ENCODE peak calls at places on chromosomes 1 and 21, in four cellular contexts. One of them, this sample, is unnamed.
A peak's percentile ranks its signal among the peaks of the same experiment; 100 is the strongest.

GRCh38 chr1:90400121-90400520 is 317.0 kb downstream of the BARHL2 start:
- DNase-seq in neuronal stem cell: no peak
- DNase-seq in A549: no peak
- DNase-seq in CD8-positive, alpha-beta memory T cell: no peak
- DNase-seq in this sample: no peak

GRCh38 chr1:19010995-19011696 is 54.7 kb upstream of the IFFO2 start:
- DNase-seq in CD8-positive, alpha-beta memory T cell: peak; percentile 21
- DNase-seq in neuronal stem cell: peak; percentile 45
- DNase-seq in A549: peak; percentile 69
- DNase-seq in this sample: no peak

GRCh38 chr1:151370211-151370911 is 2.1 kb downstream of the SELENBP1 start:
- DNase-seq in A549: no peak
- DNase-seq in neuronal stem cell: no peak
- DNase-seq in CD8-positive, alpha-beta memory T cell: no peak
- DNase-seq in this sample: no peak

GRCh38 chr1:88922214-88922613 is 30.8 kb upstream of the GTF2B start:
- DNase-seq in A549: no peak
- DNase-seq in CD8-positive, alpha-beta memory T cell: no peak
- DNase-seq in neuronal stem cell: no peak
- DNase-seq in this sample: no peak

GRCh38 chr1:111669268-111669667 is 49.7 kb downstream of the RAP1A start:
- DNase-seq in neuronal stem cell: no peak
- DNase-seq in A549: no peak
- DNase-seq in CD8-positive, alpha-beta memory T cell: no peak
- DNase-seq in this sample: no peak

GRCh38 chr1:206555473-206555935 is 48.2 kb downstream of the RASSF5 start:
- DNase-seq in A549: no peak
- DNase-seq in neuronal stem cell: no peak
- DNase-seq in CD8-positive, alpha-beta memory T cell: peak; percentile 52
- DNase-seq in this sample: peak; percentile 30

GRCh38 chr1:101200513-101200912 is 36.3 kb upstream of the S1PR1 start:
- DNase-seq in CD8-positive, alpha-beta memory T cell: no peak
- DNase-seq in neuronal stem cell: no peak
- DNase-seq in A549: no peak
- DNase-seq in this sample: no peak

GRCh38 chr1:53688703-53689102 is 50.3 kb downstream of the GLIS1 start:
- DNase-seq in A549: peak; percentile 16
- DNase-seq in CD8-positive, alpha-beta memory T cell: no peak
- DNase-seq in neuronal stem cell: no peak
- DNase-seq in this sample: no peak

GRCh38 chr1:209805875-209806760 is at the start of gene IRF6:
- DNase-seq in A549: peak; percentile 33
- DNase-seq in neuronal stem cell: peak; percentile 51
- DNase-seq in CD8-positive, alpha-beta memory T cell: peak; percentile 63
- DNase-seq in this sample: peak; percentile 79

GRCh38 chr21:28111151-28111619 is 881.5 kb downstream of the LTN1 start:
- DNase-seq in neuronal stem cell: no peak
- DNase-seq in A549: no peak
- DNase-seq in CD8-positive, alpha-beta memory T cell: no peak
- DNase-seq in this sample: no peak

GRCh38 chr1:110746644-110747259 is 72.0 kb upstream of the KCNA3 start:
- DNase-seq in neuronal stem cell: peak; percentile 71
- DNase-seq in A549: no peak
- DNase-seq in CD8-positive, alpha-beta memory T cell: peak; percentile 44
- DNase-seq in this sample: peak; percentile 25

DNA sequence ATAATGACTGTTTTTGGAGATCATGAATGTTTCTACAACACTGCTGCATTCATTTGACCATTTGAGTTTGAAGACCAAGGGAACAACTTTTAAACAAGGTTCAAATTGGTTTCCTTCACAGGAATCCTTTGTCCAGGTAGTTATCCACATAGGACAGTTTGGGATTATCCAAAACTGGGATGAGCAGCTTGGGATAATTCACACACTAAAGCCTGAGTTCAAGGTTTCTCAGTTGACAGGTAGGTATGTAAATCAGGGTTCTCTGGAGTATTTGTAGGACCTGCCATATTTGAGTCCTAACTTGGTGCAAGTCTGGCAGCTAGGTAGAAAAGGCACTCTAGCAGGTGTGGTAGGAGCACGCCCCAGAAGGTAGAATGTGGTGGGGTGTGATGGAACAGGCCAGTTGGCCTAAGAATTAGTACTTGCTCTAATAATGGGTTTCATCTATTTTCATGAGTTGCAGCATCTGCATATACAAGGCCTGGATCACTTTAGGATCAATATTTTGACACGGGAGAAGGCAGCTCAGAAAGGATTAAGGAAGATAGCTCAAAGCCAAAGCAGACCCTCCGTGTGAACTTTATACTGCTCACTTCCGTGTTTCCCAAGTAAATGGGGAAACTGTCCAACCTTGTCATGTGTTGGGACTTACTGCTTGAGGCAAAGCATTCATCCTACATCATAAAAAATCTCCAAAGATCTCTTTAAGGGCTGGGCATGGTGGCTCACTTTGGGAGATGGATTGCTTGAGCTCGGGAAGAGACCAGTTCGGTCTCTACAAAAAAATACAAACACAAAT is 14.1 kb upstream of the RAB42 start:
- DNase-seq in A549: no peak
- DNase-seq in neuronal stem cell: no peak
- DNase-seq in CD8-positive, alpha-beta memory T cell: no peak
- DNase-seq in this sample: no peak
- H3K27ac ChIP-seq in A549: no peak overlapping the region
- H3K27ac ChIP-seq in neuronal stem cell: no peak overlapping the region
- H3K27ac ChIP-seq in CD8-positive, alpha-beta memory T cell: no peak overlapping the region
- H3K27ac ChIP-seq in this sample: no peak overlapping the region

GRCh38 chr1:235075955-235076308 is 52.7 kb downstream of the TOMM20 start:
- DNase-seq in neuronal stem cell: no peak
- DNase-seq in CD8-positive, alpha-beta memory T cell: no peak
- DNase-seq in A549: peak; percentile 45
- DNase-seq in this sample: no peak
- H3K4me3 ChIP-seq in neuronal stem cell: no peak overlapping the region
- H3K4me3 ChIP-seq in CD8-positive, alpha-beta memory T cell: no peak overlapping the region
- H3K4me3 ChIP-seq in A549: no peak overlapping the region
- H3K4me3 ChIP-seq in this sample: no peak overlapping the region

DNA sequence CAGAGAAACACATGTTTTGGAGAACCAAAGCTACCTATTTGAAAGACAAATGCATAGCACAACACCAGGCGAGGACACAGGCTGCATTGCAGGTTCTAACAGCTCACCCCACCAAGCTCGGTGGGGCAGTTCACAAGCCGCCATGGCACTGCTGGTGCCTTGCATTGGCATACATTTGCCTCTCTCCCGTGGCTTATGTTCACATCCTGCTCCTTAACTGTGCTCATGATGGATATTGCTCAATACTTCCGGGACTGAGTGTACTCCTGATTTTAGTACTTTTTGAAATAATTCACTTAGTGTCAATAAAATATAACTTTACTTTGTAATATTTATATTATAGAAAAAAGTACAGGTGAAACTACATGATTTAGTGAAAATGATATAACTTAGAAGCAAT is 1187.4 kb upstream of the NCAM2 start:
- DNase-seq in A549: no peak
- DNase-seq in CD8-positive, alpha-beta memory T cell: no peak
- DNase-seq in neuronal stem cell: no peak
- DNase-seq in this sample: no peak
- H3K9me3 ChIP-seq in A549: no peaks in the 10 kb centered on the region
- H3K9me3 ChIP-seq in CD8-positive, alpha-beta memory T cell: no peaks in the 10 kb centered on the region
- H3K9me3 ChIP-seq in neuronal stem cell: no peaks in the 10 kb centered on the region
- H3K9me3 ChIP-seq in this sample: peaks cover 2% of the 10 kb centered on the region

DNA sequence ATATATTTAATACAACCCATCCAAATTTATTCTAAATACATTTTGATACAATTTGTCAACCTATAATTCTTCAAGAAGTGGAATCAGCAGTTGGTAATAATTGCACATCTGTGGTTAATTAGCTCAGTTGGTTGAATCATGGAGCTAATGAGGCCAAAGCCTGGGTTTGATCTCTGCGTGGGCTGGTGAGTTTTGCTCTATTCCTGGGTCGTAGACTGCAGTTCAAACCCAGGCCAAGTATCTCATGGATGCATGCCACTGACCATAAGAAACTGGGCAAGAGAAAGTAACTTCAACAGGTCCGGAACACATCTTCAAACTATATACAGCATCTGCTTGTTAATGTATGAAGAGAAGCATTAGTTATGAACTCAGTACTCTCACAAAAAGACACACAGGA is 779.7 kb downstream of the USP25 start:
- DNase-seq in CD8-positive, alpha-beta memory T cell: no peak
- DNase-seq in A549: no peak
- DNase-seq in neuronal stem cell: no peak
- DNase-seq in this sample: no peak
- H3K27ac ChIP-seq in CD8-positive, alpha-beta memory T cell: no peak overlapping the region
- H3K27ac ChIP-seq in A549: no peak overlapping the region
- H3K27ac ChIP-seq in neuronal stem cell: no peak overlapping the region
- H3K27ac ChIP-seq in this sample: no peak overlapping the region

GRCh38 chr1:231432996-231433395 is 10.9 kb upstream of the EGLN1 start:
- DNase-seq in A549: no peak
- DNase-seq in CD8-positive, alpha-beta memory T cell: no peak
- DNase-seq in neuronal stem cell: no peak
- DNase-seq in this sample: no peak

GRCh38 chr1:231424950-231425805 is 3.1 kb upstream of the EGLN1 start:
- DNase-seq in A549: no peak
- DNase-seq in neuronal stem cell: no peak
- DNase-seq in CD8-positive, alpha-beta memory T cell: no peak
- DNase-seq in this sample: no peak

GRCh38 chr1:231423648-231424047 is 1.6 kb upstream of the EGLN1 start:
- DNase-seq in neuronal stem cell: no peak
- DNase-seq in A549: no peak
- DNase-seq in CD8-positive, alpha-beta memory T cell: no peak
- DNase-seq in this sample: no peak

GRCh38 chr1:231431665-231432415 is 9.8 kb upstream of the EGLN1 start:
- DNase-seq in CD8-positive, alpha-beta memory T cell: no peak
- DNase-seq in neuronal stem cell: no peak
- DNase-seq in A549: no peak
- DNase-seq in this sample: no peak

GRCh38 chr1:231428392-231428791 is 6.3 kb upstream of the EGLN1 start:
- DNase-seq in neuronal stem cell: no peak
- DNase-seq in A549: no peak
- DNase-seq in CD8-positive, alpha-beta memory T cell: no peak
- DNase-seq in this sample: no peak
- H3K4me3 ChIP-seq in neuronal stem cell: no peak overlapping the region
- H3K4me3 ChIP-seq in A549: no peak overlapping the region
- H3K4me3 ChIP-seq in CD8-positive, alpha-beta memory T cell: no peak overlapping the region
- H3K4me3 ChIP-seq in this sample: no peak overlapping the region

GRCh38 chr1:116743535-116743934 is 10.7 kb upstream of the CD2 start:
- DNase-seq in neuronal stem cell: no peak
- DNase-seq in A549: no peak
- DNase-seq in CD8-positive, alpha-beta memory T cell: no peak
- DNase-seq in this sample: no peak
- H3K9me3 ChIP-seq in neuronal stem cell: peaks cover 23% of the 10 kb centered on the region
- H3K9me3 ChIP-seq in A549: peaks cover 31% of the 10 kb centered on the region
- H3K9me3 ChIP-seq in CD8-positive, alpha-beta memory T cell: peaks cover 33% of the 10 kb centered on the region
- H3K9me3 ChIP-seq in this sample: peaks cover 32% of the 10 kb centered on the region

This sample was measured in CD4-positive, CD25-positive, alpha-beta regulatory T cell.